ENCODE peak calls at places on chromosomes 7 and 10, in seven cellular contexts. One of them, this sample, is unnamed.

GRCh38 chr7:44155191-44156185 is 14.4 kb upstream of the MYL7 start:
- DNase-seq in amygdala: no peak
- DNase-seq in AG09309: no peak
- DNase-seq in hypothalamus: no peak
- DNase-seq in OCI-M1: no peak
- DNase-seq in GM06990: no peak
- DNase-seq in NCI-H1694 treated with DMSO at 0.1 percent for 48 hours: no peak
- DNase-seq in this sample: no peak

GRCh38 chr7:84704380-84704779 is 482.5 kb downstream of the SEMA3D start:
- DNase-seq in OCI-M1: no peak
- DNase-seq in AG09309: no peak
- DNase-seq in amygdala: no peak
- DNase-seq in NCI-H1694 treated with DMSO at 0.1 percent for 48 hours: no peak
- DNase-seq in GM06990: no peak
- DNase-seq in hypothalamus: no peak
- DNase-seq in this sample: no peak

GRCh38 chr7:93327006-93327633 is 95.0 kb downstream of the VPS50 start:
- DNase-seq in GM06990: no peak
- DNase-seq in amygdala: no peak
- DNase-seq in hypothalamus: no peak
- DNase-seq in OCI-M1: no peak
- DNase-seq in AG09309: peak
- DNase-seq in NCI-H1694 treated with DMSO at 0.1 percent for 48 hours: no peak
- DNase-seq in this sample: no peak

GRCh38 chr7:144118341-144118740 is 4.6 kb upstream of the OR2A14 start:
- DNase-seq in OCI-M1: no peak
- DNase-seq in NCI-H1694 treated with DMSO at 0.1 percent for 48 hours: no peak
- DNase-seq in amygdala: no peak
- DNase-seq in hypothalamus: no peak
- DNase-seq in GM06990: no peak
- DNase-seq in AG09309: no peak
- DNase-seq in this sample: no peak

GRCh38 chr7:84232653-84233052 is 38.1 kb upstream of the SEMA3A start:
- DNase-seq in OCI-M1: no peak
- DNase-seq in hypothalamus: no peak
- DNase-seq in AG09309: peak
- DNase-seq in GM06990: no peak
- DNase-seq in amygdala: no peak
- DNase-seq in NCI-H1694 treated with DMSO at 0.1 percent for 48 hours: no peak
- DNase-seq in this sample: no peak

GRCh38 chr7:140035400-140036223 is 27.1 kb downstream of the PARP12 start:
- DNase-seq in amygdala: no peak
- DNase-seq in hypothalamus: no peak
- DNase-seq in AG09309: peak
- DNase-seq in OCI-M1: no peak
- DNase-seq in NCI-H1694 treated with DMSO at 0.1 percent for 48 hours: no peak
- DNase-seq in GM06990: no peak
- DNase-seq in this sample: no peak

GRCh38 chr10:131870411-131870810 is 30.4 kb upstream of the PPP2R2D start:
- DNase-seq in GM06990: no peak
- DNase-seq in OCI-M1: no peak
- DNase-seq in hypothalamus: no peak
- DNase-seq in NCI-H1694 treated with DMSO at 0.1 percent for 48 hours: no peak
- DNase-seq in amygdala: no peak
- DNase-seq in AG09309: no peak
- DNase-seq in this sample: no peak

GRCh38 chr10:75544923-75545322 is 113.5 kb downstream of the LRMDA start:
- DNase-seq in AG09309: no peak
- DNase-seq in NCI-H1694 treated with DMSO at 0.1 percent for 48 hours: no peak
- DNase-seq in GM06990: no peak
- DNase-seq in OCI-M1: no peak
- DNase-seq in hypothalamus: no peak
- DNase-seq in amygdala: no peak
- DNase-seq in this sample: no peak

GRCh38 chr10:122232781-122233180 is 38.3 kb upstream of the BTBD16 start:
- DNase-seq in AG09309: peak
- DNase-seq in OCI-M1: no peak
- DNase-seq in hypothalamus: no peak
- DNase-seq in GM06990: no peak
- DNase-seq in NCI-H1694 treated with DMSO at 0.1 percent for 48 hours: peak
- DNase-seq in amygdala: no peak
- DNase-seq in this sample: no peak